ENCODE peak calls at places on chromosome 16, in five cellular contexts. K, G, X, V and T are unnamed samples.

GRCh38 chr16:24850289-24850931 is 4.6 kb downstream of the SLC5A11 start:
- DNase-seq in G (no peak), K (no peak), V (no peak), X (no peak), T (no peak)

GRCh38 chr16:49826515-49826914 is 29.4 kb downstream of the ZNF423 start:
- DNase-seq in K (no peak), X (no peak), V (no peak), G (no peak), T (no peak)

GRCh38 chr16:20938426-20938825 is 37.9 kb downstream of the LYRM1 start:
- DNase-seq in K (no peak), V (no peak), G (no peak), X (no peak), T (no peak)

GRCh38 chr16:15950167-15950854 is 895 bp downstream of the ABCC1 start:
- DNase-seq in X (peak; percentile 42), V (peak; percentile 32), K (peak; percentile 29), G (peak; percentile 48), T (peak; percentile 41)

GRCh38 chr16:62404857-62405611 is 368.8 kb upstream of the CDH8 start:
- DNase-seq in X (no peak), V (no peak), G (no peak), K (no peak), T (no peak)

GRCh38 chr16:30040221-30040620 is 9.2 kb upstream of the TLCD3B start:
- DNase-seq in G (no peak), X (no peak), V (no peak), K (no peak), T (no peak)

GRCh38 chr16:14070877-14071575 is at the start of gene MRTFB:
- DNase-seq in K (peak; percentile 88), V (peak; percentile 73), G (peak; percentile 88), X (peak; percentile 77), T (peak; percentile 71)

GRCh38 chr16:87949071-87949744 is 2.0 kb upstream of the BANP start:
- DNase-seq in K (peak; percentile 53), G (no peak), X (no peak), V (no peak), T (no peak)

GRCh38 chr16:13919330-13919682 is 648 bp upstream of the ERCC4 start:
- DNase-seq in X (peak; percentile 25), V (no peak), K (peak; percentile 38), G (peak; percentile 55), T (no peak)

GRCh38 chr16:75406943-75407342 is 26.4 kb downstream of the CFDP1 start:
- DNase-seq in K (no peak), V (no peak), X (no peak), G (no peak), T (no peak)

GRCh38 chr16:1708768-1709180 is 2.8 kb downstream of the MAPK8IP3 start:
- DNase-seq in X (no peak), G (peak; percentile 70), V (peak; percentile 26), K (no peak), T (no peak)

GRCh38 chr16:85372627-85373372 is 240.3 kb upstream of the GSE1 start:
- DNase-seq in K (no peak), G (no peak), V (no peak), X (no peak), T (no peak)

GRCh38 chr16:85153656-85154091 is 41.4 kb upstream of the CIBAR2 start:
- DNase-seq in G (no peak), K (no peak), X (no peak), V (no peak), T (no peak)

GRCh38 chr16:30567160-30567990 is 4.1 kb downstream of the ZNF688 start:
- DNase-seq in K (no peak), V (peak; percentile 54), G (no peak), X (no peak), T (peak; percentile 40)

GRCh38 chr16:16828913-16829398 is 450.0 kb downstream of the NPIPA7 start:
- DNase-seq in K (no peak), V (no peak), X (no peak), G (no peak), T (no peak)

GRCh38 chr16:58970775-58971174 is 236.7 kb upstream of the GOT2 start:
- DNase-seq in V (no peak), G (no peak), X (no peak), K (no peak), T (no peak)

GRCh38 chr16:74577882-74578366 is 29.0 kb downstream of the GLG1 start:
- DNase-seq in G (no peak), K (no peak), V (no peak), X (no peak), T (no peak)

GRCh38 chr16:86191663-86192062 is 292.7 kb downstream of the IRF8 start:
- DNase-seq in G (no peak), V (no peak), X (no peak), K (no peak), T (no peak)

GRCh38 chr16:28975158-28975603 is 603 bp downstream of the SPNS1 start:
- DNase-seq in V (no peak), G (no peak), X (no peak), K (no peak), T (no peak)

GRCh38 chr16:69798466-69798865 is 36.3 kb downstream of the WWP2 start:
- DNase-seq in K (no peak), G (peak; percentile 46), X (no peak), V (no peak), T (no peak)

GRCh38 chr16:23015580-23015979 is 133.7 kb downstream of the USP31 start:
- DNase-seq in K (no peak), V (no peak), X (no peak), G (no peak), T (no peak)

GRCh38 chr16:88353691-88354090 is 29.1 kb upstream of the ZNF469 start:
- DNase-seq in G (no peak), K (peak; percentile 17), V (no peak), X (no peak), T (no peak)

GRCh38 chr16:85936761-85937343 is 37.9 kb downstream of the IRF8 start:
- DNase-seq in K (no peak), G (peak; percentile 41), V (no peak), X (no peak), T (no peak)

GRCh38 chr16:10971560-10971961 is 27.2 kb downstream of the CLEC16A start:
- DNase-seq in V (no peak), X (peak; percentile 75), G (peak; percentile 79), K (peak; percentile 58), T (no peak)

GRCh38 chr16:50247123-50247905 is 19.0 kb upstream of the ADCY7 start:
- DNase-seq in X (no peak), V (no peak), K (no peak), G (no peak), T (no peak)

GRCh38 chr16:4663756-4664465 is 29.5 kb upstream of the NUDT16L1 start:
- DNase-seq in K (no peak), V (no peak), G (no peak), X (no peak), T (no peak)

GRCh38 chr16:28304214-28304613 is 11.9 kb downstream of the SBK1 start:
- DNase-seq in K (peak; percentile 54), X (no peak), G (peak; percentile 87), V (no peak), T (no peak)

GRCh38 chr16:2008631-2009301 is 855 bp downstream of the ZNF598 start:
- DNase-seq in V (peak; percentile 35), K (no peak), G (no peak), X (no peak), T (no peak)

GRCh38 chr16:53893731-53894435 is 189.9 kb downstream of the FTO start:
- DNase-seq in G (no peak), V (no peak), X (peak; percentile 48), K (no peak), T (no peak)

GRCh38 chr16:57725976-57726375 is 9.6 kb upstream of the KATNB1 start:
- DNase-seq in G (no peak), X (no peak), V (no peak), K (no peak), T (no peak)

GRCh38 chr16:73447850-73448249 is 399.9 kb upstream of the ZFHX3 start:
- DNase-seq in X (no peak), G (no peak), V (no peak), K (no peak), T (no peak)

DNA sequence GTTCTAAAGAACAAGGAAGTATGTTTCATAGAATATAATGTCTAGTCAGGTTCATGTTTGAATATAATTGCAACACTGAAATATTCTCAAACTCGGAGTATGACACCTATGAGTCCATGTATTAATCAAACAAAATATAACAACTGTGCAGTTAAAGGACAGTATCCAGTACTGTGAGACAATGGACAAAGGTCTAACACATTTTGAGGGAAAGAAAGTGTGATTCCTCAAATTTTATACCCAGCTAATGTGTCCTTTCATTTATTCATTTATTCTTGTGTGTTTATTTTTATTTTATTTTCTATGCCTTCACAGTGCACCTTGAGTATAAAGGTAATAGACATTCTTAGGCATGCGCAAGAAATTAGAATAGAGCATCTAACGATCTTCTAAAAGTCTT is 401.0 kb upstream of the ZFHX3 start:
- DNase-seq in K (no peak), G (no peak), V (no peak), X (no peak), T (no peak)
- H3K9me3 ChIP-seq in K (no peaks in the 10 kb centered on the region), G (no peaks in the 10 kb centered on the region), V (no peaks in the 10 kb centered on the region), X (no peaks in the 10 kb centered on the region), T (no peaks in the 10 kb centered on the region)

GRCh38 chr16:35575432-35575821 is 2116.0 kb downstream of the TP53TG3F start:
- DNase-seq in K (no peak), X (no peak), G (no peak), V (no peak), T (no peak)
- H3K9me3 ChIP-seq in K (no peaks in the 10 kb centered on the region), X (no peaks in the 10 kb centered on the region), G (no peaks in the 10 kb centered on the region), V (no peaks in the 10 kb centered on the region), T (no peaks in the 10 kb centered on the region)

GRCh38 chr16:79013930-79014329 is 586.6 kb downstream of the MAF start:
- DNase-seq in K (no peak), V (no peak), X (no peak), G (no peak), T (no peak)

GRCh38 chr16:79011282-79011681 is 589.3 kb downstream of the MAF start:
- DNase-seq in K (no peak), V (no peak), X (no peak), G (no peak), T (no peak)

GRCh38 chr16:79008869-79009179 is 591.7 kb downstream of the MAF start:
- DNase-seq in K (no peak), X (no peak), G (no peak), V (no peak), T (no peak)

GRCh38 chr16:79009911-79010310 is 590.6 kb downstream of the MAF start:
- DNase-seq in V (no peak), K (no peak), G (no peak), X (no peak), T (no peak)

GRCh38 chr16:79013004-79013403 is 587.5 kb downstream of the MAF start:
- DNase-seq in G (no peak), K (no peak), X (no peak), V (no peak), T (no peak)
- H3K9me3 ChIP-seq in G (no peaks in the 10 kb centered on the region), K (no peaks in the 10 kb centered on the region), X (no peaks in the 10 kb centered on the region), V (no peaks in the 10 kb centered on the region), T (no peaks in the 10 kb centered on the region)

DNA sequence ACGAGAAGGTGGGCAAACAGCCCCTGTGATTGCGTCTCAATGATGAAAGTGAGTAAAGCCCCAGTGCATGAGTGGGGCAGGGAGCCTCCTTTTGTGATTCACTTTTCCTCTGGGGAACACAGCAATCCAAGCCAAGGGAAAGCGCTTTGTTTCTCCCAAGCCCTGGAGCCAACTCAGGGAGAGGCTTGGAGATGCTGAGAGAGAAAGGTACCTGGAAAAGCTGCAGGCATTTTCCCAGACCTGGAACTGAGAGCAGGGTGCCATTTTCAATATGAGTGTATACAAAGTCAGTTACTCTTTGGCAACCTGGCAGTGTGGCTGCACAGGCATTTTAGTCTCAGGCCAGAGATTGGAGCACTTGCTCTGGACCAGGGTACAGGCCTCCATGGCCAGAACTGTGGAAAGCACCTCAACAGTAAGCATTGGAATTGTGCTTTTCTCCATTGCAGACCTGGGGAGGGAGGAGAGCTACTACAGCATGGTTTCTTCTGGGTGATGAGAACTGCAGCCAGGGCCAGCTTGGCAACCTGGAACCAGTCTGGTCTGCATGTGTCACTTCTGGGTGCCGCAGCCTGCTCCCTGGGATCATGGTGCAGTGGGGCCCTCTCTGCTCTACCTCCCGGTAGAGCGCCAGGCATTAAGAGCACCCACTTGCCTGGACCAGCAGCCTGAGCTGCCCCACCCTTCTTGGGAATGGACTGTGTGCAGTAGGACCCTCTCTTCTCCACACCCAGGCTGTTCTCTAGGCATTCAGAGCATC is 89.0 kb upstream of the CDH5 start:
- DNase-seq in X (no peak), G (no peak), V (no peak), K (no peak), T (no peak)
- H3K9me3 ChIP-seq in X (no peaks in the 10 kb centered on the region), G (no peaks in the 10 kb centered on the region), V (no peaks in the 10 kb centered on the region), K (no peaks in the 10 kb centered on the region), T (peaks cover 8% of the 10 kb centered on the region)